ENCODE peak calls at places on chromosomes 7 and 10, in four cellular contexts. L is K562, A is GM12878, P is H1. N is an unnamed sample.

GRCh38 chr7:150476819-150477631 is 26.6 kb downstream of the GIMAP8 start:
- DNase-seq in L (peak), A (no peak), P (no peak), N (no peak)

GRCh38 chr10:112471878-112472487 is 25.0 kb downstream of the VTI1A start:
- DNase-seq in L (peak), A (peak), P (no peak), N (peak)

GRCh38 chr7:140671966-140672365 is 779 bp upstream of the ADCK2 start:
- DNase-seq in L (peak), A (no peak), P (no peak), N (no peak)

GRCh38 chr7:133059263-133059662 is 22.6 kb downstream of the CHCHD3 start:
- DNase-seq in L (no peak), A (no peak), P (no peak), N (no peak)

GRCh38 chr7:141860207-141860606 is 18.9 kb upstream of the PRSS37 start:
- DNase-seq in L (no peak), A (no peak), P (no peak), N (no peak)

GRCh38 chr7:101823086-101823485 is 5.7 kb downstream of the CUX1 start:
- DNase-seq in L (no peak), A (no peak), P (no peak), N (no peak)

GRCh38 chr10:5504146-5505072 is 5.0 kb upstream of the CALML5 start:
- DNase-seq in L (no peak), A (no peak), P (no peak), N (no peak)

GRCh38 chr10:75400163-75400768 is 1.3 kb downstream of the ZNF503 start:
- DNase-seq in L (no peak), A (no peak), P (no peak), N (no peak)

GRCh38 chr10:5963071-5963470 is 14.3 kb downstream of the IL15RA start:
- DNase-seq in L (no peak), A (no peak), P (no peak), N (no peak)

GRCh38 chr7:48109848-48110663 is 21.0 kb downstream of the UPP1 start:
- DNase-seq in L (peak), A (peak), P (peak), N (peak)

GRCh38 chr7:127391591-127392181 is 822 bp downstream of the ZNF800 start:
- DNase-seq in L (peak), A (no peak), P (no peak), N (no peak)

GRCh38 chr10:5694573-5694972 is 9.9 kb downstream of the TASOR2 start:
- DNase-seq in L (no peak), A (no peak), P (no peak), N (no peak)

GRCh38 chr10:42926831-42927230 is 144.2 kb downstream of the BMS1 start:
- DNase-seq in L (no peak), A (no peak), P (no peak), N (no peak)

GRCh38 chr10:77801474-77802238 is 124.9 kb downstream of the DLG5 start:
- DNase-seq in L (no peak), A (peak), P (no peak), N (no peak)

GRCh38 chr7:33903770-33904679 is 1.3 kb upstream of the BMPER start:
- DNase-seq in L (no peak), A (no peak), P (no peak), N (peak)

GRCh38 chr7:100568176-100568935 is 5.3 kb downstream of the SAP25 start:
- DNase-seq in L (peak), A (no peak), P (no peak), N (peak)

GRCh38 chr10:52526251-52526823 is 212.3 kb downstream of the DKK1 start:
- DNase-seq in L (no peak), A (no peak), P (no peak), N (no peak)

GRCh38 chr10:109913351-109913902 is 9.9 kb downstream of the XPNPEP1 start:
- DNase-seq in L (no peak), A (no peak), P (no peak), N (no peak)

GRCh38 chr7:133504825-133505224 is 251.9 kb downstream of the EXOC4 start:
- DNase-seq in L (no peak), A (no peak), P (no peak), N (no peak)

GRCh38 chr10:87675396-87676376 is 16.0 kb downstream of the PAPSS2 start:
- DNase-seq in L (no peak), A (no peak), P (no peak), N (no peak)

GRCh38 chr10:72814134-72814790 is 79.3 kb upstream of the OIT3 start:
- DNase-seq in L (no peak), A (no peak), P (no peak), N (no peak)

GRCh38 chr10:91598211-91598981 is 34.5 kb downstream of the PPP1R3C start:
- DNase-seq in L (no peak), A (no peak), P (no peak), N (no peak)

GRCh38 chr10:62224606-62225005 is 44.0 kb downstream of the RTKN2 start:
- DNase-seq in L (no peak), A (no peak), P (no peak), N (no peak)

GRCh38 chr7:148020679-148021078 is 569.9 kb upstream of the C7orf33 start:
- DNase-seq in L (no peak), A (no peak), P (peak), N (no peak)

DNA sequence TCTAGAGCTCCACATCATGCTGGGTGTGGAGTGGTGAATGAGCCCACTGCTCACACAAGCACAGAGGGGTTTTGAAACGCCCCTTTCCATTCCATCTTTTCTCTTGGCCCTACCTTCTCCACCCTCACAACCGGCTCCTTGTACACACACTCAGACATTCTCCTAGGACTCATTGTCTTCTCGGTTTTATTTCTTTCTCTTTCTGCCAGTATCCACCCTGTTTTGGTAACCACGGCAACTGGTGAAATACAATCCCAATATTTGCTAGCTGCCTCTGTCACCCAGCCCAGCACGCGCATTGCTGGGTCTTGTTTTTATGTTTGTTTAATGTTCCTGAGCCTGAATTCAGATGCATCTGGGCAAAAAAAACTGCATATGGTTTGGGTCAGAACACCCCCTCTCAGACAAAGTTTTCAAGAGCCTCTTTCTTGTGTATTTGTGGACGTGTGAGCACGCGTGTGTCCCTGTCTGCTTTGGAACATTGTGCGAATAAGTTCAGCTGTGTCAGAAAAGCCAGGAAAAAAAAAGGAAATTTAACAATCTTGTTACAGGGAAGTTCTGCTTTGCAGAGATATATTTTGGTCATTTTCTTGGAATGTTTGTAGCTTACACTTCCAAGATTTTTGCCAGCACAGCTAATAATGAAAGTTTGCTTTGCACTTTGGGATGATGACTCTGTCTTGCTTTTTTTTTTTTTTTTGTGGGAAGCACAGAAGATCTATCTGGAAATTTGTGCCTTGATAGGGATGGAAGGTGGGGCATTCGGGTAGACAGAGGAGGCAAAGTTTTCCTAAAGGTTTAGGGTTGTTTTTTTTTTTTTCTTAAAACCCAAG is 225.9 kb downstream of the TRIL start:
- DNase-seq in L (no peak), A (no peak), P (no peak), N (no peak)
- TF ChIP-seq CBX5 in L (no peak), A (no peak), P (no peak), N (no peak)

DNA sequence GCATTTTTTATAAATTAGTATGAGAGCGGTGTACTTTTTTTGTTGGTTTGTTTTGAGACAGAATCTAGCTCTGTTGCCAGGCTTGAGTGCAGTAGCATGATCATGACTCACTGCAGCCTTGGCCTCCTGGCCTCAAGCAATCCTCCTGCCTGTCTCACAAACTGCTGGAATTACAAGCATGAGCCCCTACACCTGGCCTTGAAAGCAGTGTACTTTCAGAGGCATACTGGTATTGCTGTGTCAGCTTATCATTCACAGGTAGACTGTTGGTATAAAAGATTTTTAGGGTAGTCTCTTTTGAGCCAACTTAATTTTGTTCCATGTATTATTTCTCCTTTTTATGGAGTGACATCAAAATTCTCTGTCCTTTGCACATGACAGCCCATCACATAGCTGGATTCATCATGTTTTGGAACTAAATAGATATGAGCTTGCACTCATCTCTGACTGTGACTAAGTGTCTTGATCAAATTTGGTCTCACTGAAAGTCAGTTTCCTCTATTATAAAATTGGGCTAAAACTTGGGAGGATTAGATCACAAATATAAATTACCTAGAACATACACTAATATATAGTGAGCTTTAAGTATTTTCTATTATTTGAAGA is 12.4 kb downstream of the GNAT3 start:
- DNase-seq in L (no peak), A (no peak), P (peak), N (peak)
- TF ChIP-seq CBX5 in L (no peak), A (no peak), P (no peak), N (no peak)

GRCh38 chr7:4711093-4711492 is 29.0 kb downstream of the FOXK1 start:
- DNase-seq in L (no peak), A (no peak), P (no peak), N (no peak)
- TF ChIP-seq CBX5 in L (no peak), A (no peak), P (no peak), N (no peak)

GRCh38 chr7:138521837-138522461 is 61.9 kb downstream of the TRIM24 start:
- DNase-seq in L (no peak), A (no peak), P (no peak), N (no peak)

GRCh38 chr7:138524259-138524658 is 64.2 kb downstream of the TRIM24 start:
- DNase-seq in L (no peak), A (no peak), P (no peak), N (no peak)

GRCh38 chr7:138520742-138521141 is 60.7 kb downstream of the TRIM24 start:
- DNase-seq in L (no peak), A (no peak), P (no peak), N (no peak)

GRCh38 chr7:138515001-138515528 is 55.0 kb downstream of the TRIM24 start:
- DNase-seq in L (peak), A (no peak), P (no peak), N (no peak)

DNA sequence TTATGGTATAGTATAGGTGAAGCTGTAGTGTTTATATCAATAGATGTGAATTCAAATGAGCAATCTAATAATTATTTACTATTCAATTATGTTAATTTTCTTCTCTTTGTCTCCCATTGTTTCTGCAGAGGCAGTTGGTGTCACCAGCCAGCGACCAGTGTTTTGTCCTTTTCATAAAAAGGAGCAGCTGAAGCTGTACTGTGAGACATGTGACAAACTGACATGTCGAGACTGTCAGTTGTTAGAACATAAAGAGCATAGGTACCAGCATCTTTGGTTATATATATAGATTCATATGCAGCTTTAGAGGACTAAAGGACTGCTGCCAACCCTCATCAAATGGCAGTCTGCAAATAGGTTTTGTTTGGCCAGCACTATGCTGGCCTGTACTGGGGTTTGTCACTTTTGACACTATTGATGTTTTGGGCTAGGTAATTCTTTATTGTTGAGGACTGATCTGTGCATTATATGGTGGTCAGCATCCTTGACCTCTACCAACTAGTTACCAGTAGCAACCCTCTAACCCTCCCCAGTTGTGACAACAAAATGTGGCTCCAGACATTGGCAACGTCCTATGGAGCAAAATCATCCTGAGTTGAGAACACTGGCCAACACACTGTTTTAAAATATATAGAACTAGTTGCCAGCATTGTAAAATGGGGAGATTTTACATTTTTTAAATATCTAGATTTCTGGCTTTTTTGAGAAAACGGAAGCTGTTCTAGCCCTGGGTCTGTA is 59.2 kb downstream of the TRIM24 start:
- DNase-seq in L (no peak), A (no peak), P (no peak), N (no peak)
- TF ChIP-seq CBX5 in L (no peak), A (no peak), P (no peak), N (no peak)

GRCh38 chr7:24279512-24279911 is 4.5 kb upstream of the NPY start:
- DNase-seq in L (no peak), A (no peak), P (no peak), N (no peak)

GRCh38 chr7:24284699-24285506 is 913 bp downstream of the NPY start:
- DNase-seq in L (no peak), A (no peak), P (no peak), N (no peak)

GRCh38 chr7:24283900-24284698 is at the start of gene NPY:
- DNase-seq in L (no peak), A (no peak), P (no peak), N (no peak)

GRCh38 chr7:24283559-24283899 is 461 bp upstream of the NPY start:
- DNase-seq in L (no peak), A (no peak), P (no peak), N (no peak)
- TF ChIP-seq CBX5 in L (no peak), A (no peak), P (no peak), N (no peak)

GRCh38 chr10:7701158-7701742 is 1.9 kb upstream of the ITIH2 start:
- DNase-seq in L (no peak), A (no peak), P (no peak), N (no peak)

GRCh38 chr10:7697304-7697822 is 5.8 kb upstream of the ITIH2 start:
- DNase-seq in L (no peak), A (no peak), P (no peak), N (no peak)

GRCh38 chr10:7702288-7702812 is 766 bp upstream of the ITIH2 start:
- DNase-seq in L (no peak), A (no peak), P (no peak), N (peak)

GRCh38 chr10:7703140-7703539 is at the start of gene ITIH2:
- DNase-seq in L (no peak), A (no peak), P (no peak), N (peak)

DNA sequence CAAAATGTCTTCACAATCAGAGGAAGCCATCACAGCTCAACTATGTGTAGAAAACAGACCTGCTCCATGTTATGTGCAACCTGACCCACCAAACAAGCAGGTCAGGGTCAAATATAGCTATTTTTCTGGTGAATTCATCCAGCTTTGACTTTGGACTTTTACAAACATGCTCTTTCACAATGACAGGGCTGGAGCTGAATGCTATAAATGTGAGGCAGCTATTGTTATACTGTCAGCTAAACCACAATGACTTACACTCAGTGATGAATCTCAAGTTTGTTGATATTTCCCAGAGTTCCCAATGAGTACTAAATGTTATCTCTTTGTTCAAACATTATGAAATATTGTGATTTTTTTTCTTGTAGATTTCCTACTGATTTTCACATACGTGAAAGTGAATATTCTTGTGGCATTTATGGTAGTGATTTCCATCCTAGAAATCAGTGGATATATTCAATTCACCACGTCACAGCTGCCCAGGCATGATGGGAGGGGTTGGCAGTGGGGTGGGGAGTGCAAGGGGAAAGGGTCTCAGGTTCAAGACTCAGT is 2.5 kb upstream of the ITIH2 start:
- DNase-seq in L (no peak), A (no peak), P (no peak), N (peak)
- TF ChIP-seq CBX5 in L (no peak), A (no peak), P (no peak), N (peak)

GRCh38 chr7:85074-85945 is 107.1 kb upstream of the FAM20C start:
- DNase-seq in L (no peak), A (no peak), P (no peak), N (no peak)
- TF ChIP-seq CBX5 in L (no peak), A (no peak), P (no peak), N (no peak)

DNA sequence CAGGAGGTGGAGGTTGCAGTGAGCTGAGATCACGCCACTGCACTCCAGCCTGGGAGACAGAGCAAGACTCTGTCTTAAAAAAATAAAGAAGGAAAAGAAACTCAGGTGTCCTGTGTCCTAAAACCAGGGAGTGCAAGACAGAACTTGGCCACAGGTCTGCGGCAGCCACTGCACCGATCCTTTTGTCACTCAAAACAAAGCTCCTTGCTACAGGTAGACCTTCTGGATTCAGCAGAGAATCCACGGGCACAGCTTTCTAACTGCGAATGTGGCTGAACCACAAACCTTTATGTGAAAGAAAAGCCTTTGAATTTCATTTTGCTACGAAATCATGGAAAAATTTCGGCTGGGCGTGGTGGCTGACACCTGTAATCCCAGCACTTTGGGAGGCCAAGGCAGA is 634.9 kb downstream of the CALN1 start:
- DNase-seq in L (no peak), A (no peak), P (no peak), N (no peak)
- TF ChIP-seq CBX5 in L (no peak), A (no peak), P (no peak), N (no peak)

GRCh38 chr7:158394936-158395335 is 192.7 kb downstream of the PTPRN2 start:
- DNase-seq in L (peak), A (no peak), P (peak), N (no peak)
- TF ChIP-seq CBX5 in L (no peak), A (no peak), P (no peak), N (no peak)

N was measured in HepG2.